ENCODE peak calls at places on chromosome 14, in ten cellular contexts. W is caudate nucleus, Z is GM23248, E is ovary, D is RWPE1, K is uterus, R is heart left ventricle, A is fibroblast of lung, S is stomach, H is endothelial cell of umbilical vein. X is an unnamed sample.

GRCh38 chr14:49420201-49420600 is 166.0 kb downstream of the RPS29 start:
- DNase-seq in Z (no peak), A (no peak), K (no peak), H (no peak), S (no peak), E (no peak), D (no peak), R (no peak), W (no peak), X (no peak)

GRCh38 chr14:71244341-71244740 is 337.1 kb downstream of the PCNX1 start:
- DNase-seq in S (no peak), R (no peak), E (no peak), W (no peak), H (no peak), Z (peak; percentile 83), D (no peak), K (no peak), A (no peak), X (no peak)

GRCh38 chr14:104898195-104898558 is 26.5 kb upstream of the PLD4 start:
- DNase-seq in W (no peak), S (no peak), E (no peak), R (no peak), D (no peak), H (no peak), K (no peak), Z (no peak), A (no peak), X (no peak)

GRCh38 chr14:37232907-37233481 is 35.3 kb downstream of the MIPOL1 start:
- DNase-seq in Z (peak; percentile 83), E (no peak), D (peak; percentile 48), H (peak; percentile 70), W (no peak), K (no peak), R (no peak), S (no peak), A (peak; percentile 71), X (no peak)

GRCh38 chr14:38291681-38292459 is 36.0 kb upstream of the CLEC14A start:
- DNase-seq in W (no peak), K (no peak), A (no peak), S (no peak), R (no peak), Z (peak; percentile 52), E (no peak), D (no peak), H (peak; percentile 42), X (no peak)

GRCh38 chr14:31933716-31934115 is 143.4 kb upstream of the ARHGAP5 start:
- DNase-seq in H (peak; percentile 76), D (no peak), Z (peak; percentile 49), E (no peak), R (no peak), S (no peak), K (no peak), W (no peak), A (no peak), X (no peak)

GRCh38 chr14:102575479-102576428 is 16.7 kb upstream of the RCOR1 start:
- DNase-seq in D (no peak), R (no peak), A (no peak), S (no peak), K (no peak), H (no peak), Z (no peak), W (no peak), E (no peak), X (no peak)

GRCh38 chr14:52434955-52435354 is 117.3 kb downstream of the TXNDC16 start:
- DNase-seq in R (no peak), A (no peak), Z (no peak), D (no peak), K (no peak), S (no peak), H (no peak), E (no peak), W (no peak), X (no peak)

GRCh38 chr14:55388160-55388559 is 23.5 kb downstream of the ATG14 start:
- DNase-seq in R (no peak), E (no peak), K (no peak), A (peak; percentile 49), D (no peak), Z (peak; percentile 40), S (no peak), H (no peak), W (no peak), X (no peak)

GRCh38 chr14:56196274-56196673 is 78.1 kb downstream of the PELI2 start:
- DNase-seq in S (no peak), Z (peak; percentile 75), W (no peak), A (peak; percentile 56), E (no peak), D (no peak), K (no peak), H (no peak), R (no peak), X (no peak)

GRCh38 chr14:94946244-94946643 is 176.3 kb upstream of the GSC start:
- DNase-seq in A (no peak), R (no peak), S (no peak), W (no peak), E (no peak), Z (no peak), K (no peak), D (no peak), H (no peak), X (no peak)

GRCh38 chr14:96693252-96693820 is 103.8 kb upstream of the VRK1 start:
- DNase-seq in W (no peak), R (no peak), K (no peak), E (no peak), S (no peak), Z (no peak), A (no peak), H (no peak), D (no peak), X (no peak)
- H3K27ac ChIP-seq in W (no peak overlapping the region), R (no peak overlapping the region), K (no peak overlapping the region), E (no peak overlapping the region), S (no peak overlapping the region), Z (no peak overlapping the region), A (no peak overlapping the region), H (no peak overlapping the region), D (no peak overlapping the region), X (no peak overlapping the region)

DNA sequence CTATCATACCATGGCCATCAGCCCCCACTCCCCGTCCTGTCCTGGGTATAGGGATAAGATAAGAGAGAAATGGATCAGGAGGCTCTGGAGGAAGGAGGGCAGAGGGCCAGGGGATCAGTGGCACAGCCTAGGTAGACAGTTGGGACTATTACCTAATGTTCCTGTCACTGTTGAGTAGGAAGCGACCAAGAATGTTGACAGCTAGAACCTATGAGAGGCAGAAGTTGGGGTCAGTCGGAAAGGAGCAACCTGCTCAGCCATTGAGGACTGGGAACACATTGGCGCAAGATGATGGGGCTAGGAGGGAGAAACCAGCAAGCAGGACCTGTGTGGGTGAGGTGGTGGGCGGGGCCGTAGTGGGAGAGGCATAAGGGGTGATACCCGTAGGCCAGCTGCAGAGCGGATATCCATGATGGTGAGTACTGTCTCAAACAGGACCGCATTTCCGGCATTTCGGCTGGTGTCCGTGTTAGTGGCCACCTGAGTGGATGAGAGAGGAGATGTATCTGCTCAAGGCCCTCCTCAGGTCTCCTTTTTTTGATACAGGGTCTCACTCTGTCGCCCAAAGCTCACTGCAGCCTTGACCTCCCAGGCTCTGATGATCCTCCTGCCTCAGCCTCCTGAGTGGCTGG is 3.3 kb downstream of the AP1G2 start:
- DNase-seq in A (no peak), K (no peak), D (no peak), Z (no peak), W (no peak), R (no peak), S (no peak), E (no peak), H (no peak), X (no peak)
- H3K27ac ChIP-seq in A (no peak overlapping the region), K (no peak overlapping the region), D (peak overlapping the region; percentile 56), Z (no peak overlapping the region), W (no peak overlapping the region), R (no peak overlapping the region), S (no peak overlapping the region), E (no peak overlapping the region), H (no peak overlapping the region), X (no peak overlapping the region)

DNA sequence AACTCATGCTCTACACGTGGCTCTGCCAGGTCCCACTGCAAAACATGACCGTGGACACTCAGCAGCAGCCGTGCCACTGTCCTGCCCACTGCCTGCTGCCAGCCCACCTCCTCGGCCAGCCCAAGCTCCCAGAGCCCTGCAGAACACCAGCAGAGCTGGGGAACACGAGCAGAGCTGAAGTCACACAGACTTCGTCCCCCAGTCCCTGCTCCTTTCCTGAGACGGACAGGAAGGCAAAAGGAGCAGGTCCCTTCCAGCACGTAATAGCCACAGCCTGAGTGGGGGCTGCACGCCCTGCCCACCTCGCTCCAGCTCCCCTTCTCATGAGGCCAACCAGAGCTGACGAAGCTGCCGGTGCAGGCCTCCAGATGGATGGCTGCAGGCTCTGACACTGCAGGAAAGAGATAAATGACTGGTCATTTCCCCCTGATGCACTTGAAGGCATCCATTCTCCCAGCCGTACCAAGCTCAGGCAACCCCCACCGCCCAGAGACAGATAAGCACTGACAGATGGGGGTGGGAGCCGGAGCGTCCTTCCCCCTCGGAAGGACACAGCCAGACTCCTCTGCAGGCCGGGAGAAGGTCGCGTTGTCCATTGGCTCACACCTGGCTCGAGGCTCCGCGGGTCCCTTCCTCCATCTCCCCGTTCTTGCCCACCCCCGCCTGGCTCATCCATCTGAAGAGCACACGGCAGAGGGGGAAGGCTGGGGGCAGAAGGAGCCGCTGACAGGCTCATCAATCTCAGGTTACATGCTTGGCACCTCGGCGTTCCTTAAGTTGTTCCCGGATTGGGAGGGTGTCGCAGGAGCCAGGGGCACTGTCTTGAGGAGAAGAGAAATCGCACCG is 151.8 kb downstream of the DPF3 start:
- DNase-seq in S (peak; percentile 13), H (peak; percentile 46), Z (no peak), R (peak; percentile 8), A (no peak), E (no peak), K (no peak), W (no peak), D (no peak), X (peak; percentile 45)
- H3K27ac ChIP-seq in S (no peak overlapping the region), H (no peak overlapping the region), Z (no peak overlapping the region), R (no peak overlapping the region), A (no peak overlapping the region), E (no peak overlapping the region), K (no peak overlapping the region), W (peak overlapping the region; percentile 79), D (no peak overlapping the region), X (no peak overlapping the region)

GRCh38 chr14:100406505-100407131 is 83.5 kb downstream of the SLC25A47 start:
- DNase-seq in R (no peak), E (no peak), S (peak; percentile 46), Z (peak; percentile 27), H (no peak), A (peak; percentile 58), W (no peak), D (peak; percentile 36), K (no peak), X (no peak)

GRCh38 chr14:100408350-100409015 is 85.3 kb downstream of the SLC25A47 start:
- DNase-seq in A (peak; percentile 69), S (no peak), K (no peak), W (no peak), Z (peak; percentile 23), H (no peak), R (no peak), E (no peak), D (peak; percentile 57), X (no peak)

GRCh38 chr14:100409016-100409385 is 85.9 kb downstream of the SLC25A47 start:
- DNase-seq in W (no peak), K (no peak), A (no peak), D (no peak), S (no peak), E (no peak), Z (no peak), R (no peak), H (no peak), X (no peak)

GRCh38 chr14:100405752-100406455 is 82.8 kb downstream of the SLC25A47 start:
- DNase-seq in H (no peak), Z (no peak), E (no peak), S (no peak), A (no peak), R (no peak), D (no peak), K (no peak), W (no peak), X (no peak)

GRCh38 chr14:100407376-100408102 is 84.4 kb downstream of the SLC25A47 start:
- DNase-seq in S (no peak), H (no peak), A (no peak), K (no peak), R (no peak), E (no peak), D (no peak), Z (no peak), W (no peak), X (no peak)
- H3K27ac ChIP-seq in S (no peak overlapping the region), H (no peak overlapping the region), A (no peak overlapping the region), K (no peak overlapping the region), R (no peak overlapping the region), E (no peak overlapping the region), D (peak overlapping the region; percentile 73), Z (no peak overlapping the region), W (no peak overlapping the region), X (no peak overlapping the region)